ENCODE peak calls at places on chromosomes 1 and 21, in six cellular contexts. One of them, this sample, is unnamed. For H3K36me3 and H3K4me1, the result is how much of the 10 kb centered on the place peaks cover.

GRCh38 chr1:30755746-30756145 is 1.8 kb downstream of the LAPTM5 start:
- DNase-seq in psoas muscle: no peak
- DNase-seq in SJSA1: no peak
- DNase-seq in mucosa of descending colon: no peak
- DNase-seq in CD4-positive, CD25-positive, alpha-beta regulatory T cell: no peak
- DNase-seq in SK-N-SH: no peak
- DNase-seq in this sample: no peak

GRCh38 chr1:243968413-243968812 is 82.7 kb upstream of the ZBTB18 start:
- DNase-seq in SK-N-SH: no peak
- DNase-seq in mucosa of descending colon: no peak
- DNase-seq in CD4-positive, CD25-positive, alpha-beta regulatory T cell: no peak
- DNase-seq in psoas muscle: no peak
- DNase-seq in SJSA1: peak
- DNase-seq in this sample: no peak

GRCh38 chr1:191870490-191870889 is 287.8 kb upstream of the RGS18 start:
- DNase-seq in SJSA1: no peak
- DNase-seq in mucosa of descending colon: no peak
- DNase-seq in CD4-positive, CD25-positive, alpha-beta regulatory T cell: no peak
- DNase-seq in psoas muscle: no peak
- DNase-seq in SK-N-SH: no peak
- DNase-seq in this sample: no peak

GRCh38 chr1:240128361-240128760 is 36.7 kb downstream of the FMN2 start:
- DNase-seq in SK-N-SH: no peak
- DNase-seq in CD4-positive, CD25-positive, alpha-beta regulatory T cell: no peak
- DNase-seq in psoas muscle: no peak
- DNase-seq in mucosa of descending colon: no peak
- DNase-seq in SJSA1: no peak
- DNase-seq in this sample: no peak

GRCh38 chr1:106924360-106924759 is 132.1 kb upstream of the PRMT6 start:
- DNase-seq in SJSA1: peak
- DNase-seq in mucosa of descending colon: no peak
- DNase-seq in CD4-positive, CD25-positive, alpha-beta regulatory T cell: no peak
- DNase-seq in SK-N-SH: no peak
- DNase-seq in psoas muscle: no peak
- DNase-seq in this sample: no peak

GRCh38 chr1:61052393-61053280 is 29.7 kb upstream of the NFIA start:
- DNase-seq in CD4-positive, CD25-positive, alpha-beta regulatory T cell: no peak
- DNase-seq in SK-N-SH: no peak
- DNase-seq in SJSA1: no peak
- DNase-seq in psoas muscle: no peak
- DNase-seq in mucosa of descending colon: no peak
- DNase-seq in this sample: no peak

GRCh38 chr21:34882719-34883131 is 166.4 kb downstream of the RUNX1 start:
- DNase-seq in psoas muscle: no peak
- DNase-seq in SK-N-SH: no peak
- DNase-seq in CD4-positive, CD25-positive, alpha-beta regulatory T cell: no peak
- DNase-seq in mucosa of descending colon: no peak
- DNase-seq in SJSA1: no peak
- DNase-seq in this sample: no peak

GRCh38 chr1:200856716-200857352 is 15.9 kb upstream of the GPR25 start:
- DNase-seq in mucosa of descending colon: no peak
- DNase-seq in psoas muscle: no peak
- DNase-seq in SJSA1: no peak
- DNase-seq in SK-N-SH: no peak
- DNase-seq in CD4-positive, CD25-positive, alpha-beta regulatory T cell: no peak
- DNase-seq in this sample: no peak

GRCh38 chr21:32693581-32693980 is 34.2 kb downstream of the SYNJ1 start:
- DNase-seq in SJSA1: no peak
- DNase-seq in mucosa of descending colon: no peak
- DNase-seq in CD4-positive, CD25-positive, alpha-beta regulatory T cell: no peak
- DNase-seq in SK-N-SH: no peak
- DNase-seq in psoas muscle: no peak
- DNase-seq in this sample: no peak

GRCh38 chr1:37946703-37947360 is at the start of gene INPP5B:
- DNase-seq in CD4-positive, CD25-positive, alpha-beta regulatory T cell: peak
- DNase-seq in psoas muscle: peak
- DNase-seq in SK-N-SH: peak
- DNase-seq in SJSA1: peak
- DNase-seq in mucosa of descending colon: peak
- DNase-seq in this sample: peak

GRCh38 chr1:116686723-116687368 is 19.3 kb upstream of the IGSF3 start:
- DNase-seq in CD4-positive, CD25-positive, alpha-beta regulatory T cell: no peak
- DNase-seq in SJSA1: no peak
- DNase-seq in mucosa of descending colon: no peak
- DNase-seq in psoas muscle: no peak
- DNase-seq in SK-N-SH: no peak
- DNase-seq in this sample: no peak

GRCh38 chr1:69315823-69316222 is 251.9 kb upstream of the LRRC7 start:
- DNase-seq in mucosa of descending colon: no peak
- DNase-seq in SK-N-SH: peak
- DNase-seq in psoas muscle: no peak
- DNase-seq in CD4-positive, CD25-positive, alpha-beta regulatory T cell: no peak
- DNase-seq in SJSA1: no peak
- DNase-seq in this sample: no peak

GRCh38 chr1:161119017-161119378 is 1.1 kb downstream of the NIT1 start:
- DNase-seq in SK-N-SH: peak
- DNase-seq in mucosa of descending colon: peak
- DNase-seq in psoas muscle: peak
- DNase-seq in CD4-positive, CD25-positive, alpha-beta regulatory T cell: no peak
- DNase-seq in SJSA1: no peak
- DNase-seq in this sample: peak

GRCh38 chr1:153608742-153609584 is 4.0 kb downstream of the S100A16 start:
- DNase-seq in SJSA1: peak
- DNase-seq in SK-N-SH: no peak
- DNase-seq in CD4-positive, CD25-positive, alpha-beta regulatory T cell: no peak
- DNase-seq in psoas muscle: peak
- DNase-seq in mucosa of descending colon: peak
- DNase-seq in this sample: peak

GRCh38 chr21:36757246-36757645 is 58.3 kb downstream of the SIM2 start:
- DNase-seq in CD4-positive, CD25-positive, alpha-beta regulatory T cell: no peak
- DNase-seq in SK-N-SH: no peak
- DNase-seq in SJSA1: no peak
- DNase-seq in psoas muscle: no peak
- DNase-seq in mucosa of descending colon: no peak
- DNase-seq in this sample: no peak

GRCh38 chr21:41642399-41642798 is 124.5 kb downstream of the RIPK4 start:
- DNase-seq in SJSA1: no peak
- DNase-seq in CD4-positive, CD25-positive, alpha-beta regulatory T cell: no peak
- DNase-seq in SK-N-SH: no peak
- DNase-seq in mucosa of descending colon: no peak
- DNase-seq in psoas muscle: no peak
- DNase-seq in this sample: no peak

GRCh38 chr1:228399531-228400236 is 7.0 kb downstream of the TRIM11 start:
- DNase-seq in psoas muscle: no peak
- DNase-seq in SJSA1: no peak
- DNase-seq in SK-N-SH: no peak
- DNase-seq in mucosa of descending colon: no peak
- DNase-seq in CD4-positive, CD25-positive, alpha-beta regulatory T cell: no peak
- DNase-seq in this sample: no peak

GRCh38 chr1:235500971-235501540 is 3.2 kb downstream of the B3GALNT2 start:
- DNase-seq in SK-N-SH: no peak
- DNase-seq in psoas muscle: no peak
- DNase-seq in mucosa of descending colon: no peak
- DNase-seq in CD4-positive, CD25-positive, alpha-beta regulatory T cell: no peak
- DNase-seq in SJSA1: no peak
- DNase-seq in this sample: peak

GRCh38 chr1:30034105-30034626 is 689.2 kb downstream of the MATN1 start:
- DNase-seq in psoas muscle: no peak
- DNase-seq in CD4-positive, CD25-positive, alpha-beta regulatory T cell: no peak
- DNase-seq in SJSA1: no peak
- DNase-seq in mucosa of descending colon: no peak
- DNase-seq in SK-N-SH: no peak
- DNase-seq in this sample: no peak

GRCh38 chr1:100362821-100363466 is 10.6 kb downstream of the CDC14A start:
- DNase-seq in SJSA1: no peak
- DNase-seq in psoas muscle: no peak
- DNase-seq in CD4-positive, CD25-positive, alpha-beta regulatory T cell: no peak
- DNase-seq in SK-N-SH: peak
- DNase-seq in mucosa of descending colon: no peak
- DNase-seq in this sample: no peak

GRCh38 chr1:119898520-119898919 is 2.2 kb upstream of the ADAM30 start:
- DNase-seq in psoas muscle: no peak
- DNase-seq in SJSA1: no peak
- DNase-seq in mucosa of descending colon: no peak
- DNase-seq in SK-N-SH: no peak
- DNase-seq in CD4-positive, CD25-positive, alpha-beta regulatory T cell: no peak
- DNase-seq in this sample: no peak

GRCh38 chr1:236098267-236098666 is 33.4 kb upstream of the NID1 start:
- DNase-seq in SK-N-SH: no peak
- DNase-seq in CD4-positive, CD25-positive, alpha-beta regulatory T cell: no peak
- DNase-seq in mucosa of descending colon: no peak
- DNase-seq in SJSA1: no peak
- DNase-seq in psoas muscle: no peak
- DNase-seq in this sample: no peak

GRCh38 chr1:113886417-113887391 is 677 bp downstream of the BCL2L15 start:
- DNase-seq in mucosa of descending colon: peak
- DNase-seq in CD4-positive, CD25-positive, alpha-beta regulatory T cell: no peak
- DNase-seq in SJSA1: no peak
- DNase-seq in SK-N-SH: no peak
- DNase-seq in psoas muscle: no peak
- DNase-seq in this sample: peak

DNA sequence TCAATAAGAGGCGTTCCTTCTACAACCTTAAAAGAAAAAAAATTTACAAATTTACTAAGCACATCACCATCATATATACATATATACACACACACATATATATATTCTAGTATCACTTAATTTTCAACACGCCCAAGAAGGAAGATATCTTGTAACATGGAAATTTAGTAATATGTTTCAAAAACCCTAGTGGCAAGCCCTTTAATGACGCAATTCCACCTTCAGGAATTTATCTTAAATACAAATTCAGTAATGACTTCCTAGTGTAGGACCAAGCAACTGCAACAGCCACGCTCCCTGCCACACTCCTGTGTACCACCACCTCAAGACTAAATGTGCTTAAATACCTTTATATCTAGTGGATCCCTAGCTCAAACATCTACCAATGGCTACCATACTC is 12.5 kb downstream of the LBR start:
- DNase-seq in SK-N-SH: no peak
- DNase-seq in SJSA1: no peak
- DNase-seq in psoas muscle: no peak
- DNase-seq in CD4-positive, CD25-positive, alpha-beta regulatory T cell: no peak
- DNase-seq in mucosa of descending colon: no peak
- DNase-seq in this sample: no peak
- H3K36me3 ChIP-seq in SK-N-SH: half or more
- H3K36me3 ChIP-seq in SJSA1: half or more
- H3K36me3 ChIP-seq in psoas muscle: under half
- H3K36me3 ChIP-seq in CD4-positive, CD25-positive, alpha-beta regulatory T cell: half or more
- H3K36me3 ChIP-seq in mucosa of descending colon: under half
- H3K36me3 ChIP-seq in this sample: under half

GRCh38 chr1:212937034-212937433 is 13.3 kb upstream of the VASH2 start:
- DNase-seq in psoas muscle: no peak
- DNase-seq in SK-N-SH: no peak
- DNase-seq in SJSA1: no peak
- DNase-seq in mucosa of descending colon: no peak
- DNase-seq in CD4-positive, CD25-positive, alpha-beta regulatory T cell: no peak
- DNase-seq in this sample: no peak

GRCh38 chr1:212930986-212931678 is 19.2 kb upstream of the VASH2 start:
- DNase-seq in mucosa of descending colon: no peak
- DNase-seq in SK-N-SH: no peak
- DNase-seq in SJSA1: no peak
- DNase-seq in CD4-positive, CD25-positive, alpha-beta regulatory T cell: no peak
- DNase-seq in psoas muscle: no peak
- DNase-seq in this sample: peak

GRCh38 chr1:212938846-212939245 is 11.5 kb upstream of the VASH2 start:
- DNase-seq in SK-N-SH: no peak
- DNase-seq in mucosa of descending colon: no peak
- DNase-seq in SJSA1: no peak
- DNase-seq in CD4-positive, CD25-positive, alpha-beta regulatory T cell: no peak
- DNase-seq in psoas muscle: no peak
- DNase-seq in this sample: no peak

GRCh38 chr1:212935387-212935981 is 14.9 kb upstream of the VASH2 start:
- DNase-seq in mucosa of descending colon: no peak
- DNase-seq in CD4-positive, CD25-positive, alpha-beta regulatory T cell: no peak
- DNase-seq in SJSA1: no peak
- DNase-seq in SK-N-SH: no peak
- DNase-seq in psoas muscle: no peak
- DNase-seq in this sample: no peak

DNA sequence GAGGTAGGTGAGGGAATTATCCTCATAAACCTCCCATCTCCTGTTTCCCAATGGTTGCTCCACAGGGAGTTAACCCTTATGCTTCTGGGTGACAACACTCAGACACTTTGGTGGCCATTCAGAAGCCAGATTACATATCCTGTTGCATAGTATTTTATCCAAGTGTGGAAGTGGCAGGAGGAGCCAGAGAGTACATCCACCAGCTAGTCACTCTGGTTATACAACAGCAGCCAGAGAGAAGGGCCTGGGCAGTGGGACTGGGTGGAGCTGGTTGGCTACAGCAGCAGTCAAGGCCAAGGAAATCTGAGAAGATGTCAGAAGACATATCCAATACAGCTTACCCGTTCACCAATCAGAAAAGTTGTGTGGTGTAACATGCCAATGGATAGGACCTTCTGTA is 16.3 kb upstream of the VASH2 start:
- DNase-seq in psoas muscle: no peak
- DNase-seq in SK-N-SH: no peak
- DNase-seq in SJSA1: no peak
- DNase-seq in mucosa of descending colon: no peak
- DNase-seq in CD4-positive, CD25-positive, alpha-beta regulatory T cell: no peak
- DNase-seq in this sample: no peak
- H3K4me1 ChIP-seq in psoas muscle: under half
- H3K4me1 ChIP-seq in SK-N-SH: under half
- H3K4me1 ChIP-seq in SJSA1: under half
- H3K4me1 ChIP-seq in mucosa of descending colon: under half
- H3K4me1 ChIP-seq in CD4-positive, CD25-positive, alpha-beta regulatory T cell: under half
- H3K4me1 ChIP-seq in this sample: under half

GRCh38 chr1:15932612-15933011 is 43.3 kb downstream of the ZBTB17 start:
- DNase-seq in CD4-positive, CD25-positive, alpha-beta regulatory T cell: no peak
- DNase-seq in SJSA1: no peak
- DNase-seq in psoas muscle: no peak
- DNase-seq in mucosa of descending colon: no peak
- DNase-seq in SK-N-SH: no peak
- DNase-seq in this sample: no peak
- H3K36me3 ChIP-seq in CD4-positive, CD25-positive, alpha-beta regulatory T cell: half or more
- H3K36me3 ChIP-seq in SJSA1: half or more
- H3K36me3 ChIP-seq in psoas muscle: under half
- H3K36me3 ChIP-seq in mucosa of descending colon: under half
- H3K36me3 ChIP-seq in SK-N-SH: half or more
- H3K36me3 ChIP-seq in this sample: half or more

DNA sequence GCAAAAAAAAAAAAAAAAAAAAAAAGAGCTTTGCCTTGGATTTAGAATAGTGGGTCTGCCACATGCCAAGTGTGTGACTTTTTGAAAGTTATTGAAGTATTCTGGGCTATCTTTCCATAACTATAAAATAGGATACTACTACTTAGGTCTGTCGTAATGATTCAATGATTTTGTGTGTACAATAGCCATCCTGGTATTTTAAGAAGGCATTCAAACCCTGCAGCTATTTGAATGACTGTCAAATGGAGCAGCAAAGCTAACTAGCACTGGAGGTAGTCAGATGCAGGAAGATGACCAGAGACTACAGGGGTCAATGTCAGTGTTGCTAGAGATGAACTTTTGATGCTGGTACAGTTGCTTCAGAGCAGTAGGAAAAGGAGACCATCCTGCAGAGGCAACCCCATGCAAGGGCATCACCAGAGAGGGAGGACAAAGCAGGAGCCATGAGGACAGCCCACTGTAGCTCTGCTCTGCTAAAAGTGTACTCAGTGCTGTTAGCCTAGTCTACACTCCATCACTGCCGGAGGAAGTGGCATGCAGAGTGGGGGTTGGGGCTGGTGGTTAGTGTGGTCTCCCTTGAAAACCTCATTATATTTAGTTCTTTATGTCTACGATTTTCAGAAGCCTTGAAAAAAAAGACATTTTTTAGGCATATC is 29.0 kb downstream of the DUSP10 start:
- DNase-seq in SJSA1: no peak
- DNase-seq in psoas muscle: no peak
- DNase-seq in mucosa of descending colon: peak
- DNase-seq in SK-N-SH: no peak
- DNase-seq in CD4-positive, CD25-positive, alpha-beta regulatory T cell: peak
- DNase-seq in this sample: peak
- H3K4me1 ChIP-seq in SJSA1: half or more
- H3K4me1 ChIP-seq in psoas muscle: half or more
- H3K4me1 ChIP-seq in mucosa of descending colon: under half
- H3K4me1 ChIP-seq in SK-N-SH: under half
- H3K4me1 ChIP-seq in CD4-positive, CD25-positive, alpha-beta regulatory T cell: half or more
- H3K4me1 ChIP-seq in this sample: under half